ENCODE peak calls at places on chromosome 12, in five cellular contexts. K is stimulated activated effector memory CD8-positive, alpha-beta T cell treated with anti-CD3 and anti-CD28 coated beads, Interleukin-12 subunit alpha, Interleukin-12 subunit beta, amount 100 ng/mL, for 72 hours; P is astrocyte; L is pancreas; U is SK-MEL-5. H is an unnamed sample.

GRCh38 chr12:112121780-112122565 is 3.4 kb upstream of the TRAFD1 start:
- DNase-seq in P (peak; percentile 86), L (peak; percentile 89), U (no peak), K (no peak), H (peak; percentile 90)

GRCh38 chr12:132494294-132495164 is 4.6 kb downstream of the FBRSL1 start:
- DNase-seq in L (peak; percentile 78), U (no peak), P (no peak), K (no peak), H (no peak)

GRCh38 chr12:19234171-19234704 is 104.7 kb downstream of the PLEKHA5 start:
- DNase-seq in K (no peak), L (no peak), P (peak; percentile 27), U (peak; percentile 73), H (peak; percentile 53)

GRCh38 chr12:133192847-133193246 is 11.6 kb downstream of the ZNF268 start:
- DNase-seq in P (no peak), U (no peak), K (no peak), L (no peak), H (no peak)

GRCh38 chr12:16003460-16003859 is 92.3 kb downstream of the DERA start:
- DNase-seq in P (no peak), L (no peak), U (no peak), K (no peak), H (no peak)

GRCh38 chr12:31206038-31206670 is 119.8 kb downstream of the SINHCAF start:
- DNase-seq in P (peak; percentile 74), L (peak; percentile 54), U (peak; percentile 97), K (no peak), H (peak; percentile 78)

GRCh38 chr12:119153477-119154434 is 25.0 kb upstream of the HSPB8 start:
- DNase-seq in L (peak; percentile 52), K (no peak), P (no peak), U (no peak), H (peak; percentile 7)

GRCh38 chr12:26833692-26834168 is 736 bp upstream of the ITPR2 start:
- DNase-seq in P (no peak), K (no peak), U (no peak), L (peak; percentile 76), H (peak; percentile 19)

GRCh38 chr12:92538970-92539749 is 163.6 kb upstream of the PLEKHG7 start:
- DNase-seq in P (peak; percentile 87), K (no peak), U (peak; percentile 55), L (peak; percentile 64), H (peak; percentile 69)

GRCh38 chr12:21516281-21516680 is 9.8 kb upstream of the SPX start:
- DNase-seq in K (no peak), L (no peak), U (peak; percentile 79), P (no peak), H (no peak)

GRCh38 chr12:70467908-70468733 is 102.0 kb downstream of the KCNMB4 start:
- DNase-seq in K (no peak), L (no peak), U (no peak), P (no peak), H (no peak)

GRCh38 chr12:49548822-49549648 is 10.2 kb downstream of the KCNH3 start:
- DNase-seq in L (no peak), U (no peak), P (no peak), K (no peak), H (peak; percentile 28)

GRCh38 chr12:120584343-120585149 is 3.3 kb upstream of the POP5 start:
- DNase-seq in L (peak; percentile 39), P (no peak), U (no peak), K (peak; percentile 39), H (no peak)

GRCh38 chr12:91098942-91099341 is 12.4 kb downstream of the LUM start:
- DNase-seq in L (no peak), K (no peak), P (peak; percentile 95), U (peak; percentile 69), H (peak; percentile 95)

GRCh38 chr12:109711596-109712461 is 1.8 kb upstream of the FAM222A start:
- DNase-seq in P (no peak), K (no peak), L (no peak), U (no peak), H (no peak)

GRCh38 chr12:130014485-130014807 is 110.6 kb upstream of the TMEM132D start:
- DNase-seq in L (no peak), P (no peak), U (peak; percentile 11), K (no peak), H (no peak)

GRCh38 chr12:124517260-124518050 is 50.0 kb downstream of the NCOR2 start:
- DNase-seq in K (no peak), P (no peak), U (peak; percentile 33), L (peak; percentile 81), H (peak; percentile 58)

GRCh38 chr12:54172102-54172630 is 16.6 kb downstream of the SMUG1 start:
- DNase-seq in U (no peak), K (no peak), L (no peak), P (no peak), H (no peak)

GRCh38 chr12:103399986-103400385 is 95.8 kb downstream of the C12orf42 start:
- DNase-seq in P (no peak), K (no peak), L (no peak), U (no peak), H (no peak)

GRCh38 chr12:52434760-52435530 is 774 bp upstream of the KRT75 start:
- DNase-seq in L (no peak), K (no peak), P (peak; percentile 68), U (no peak), H (no peak)

GRCh38 chr12:114221976-114222630 is 183.8 kb downstream of the TBX5 start:
- DNase-seq in P (no peak), L (no peak), U (no peak), K (no peak), H (no peak)

GRCh38 chr12:104615048-104615561 is 158.4 kb downstream of the CHST11 start:
- DNase-seq in P (no peak), U (no peak), K (no peak), L (peak; percentile 15), H (peak; percentile 28)

GRCh38 chr12:111431772-111432171 is 26.0 kb downstream of the SH2B3 start:
- DNase-seq in L (no peak), U (no peak), P (no peak), K (no peak), H (no peak)

GRCh38 chr12:28390716-28391452 is 200.6 kb downstream of the CCDC91 start:
- DNase-seq in U (no peak), L (no peak), K (no peak), P (peak; percentile 44), H (peak; percentile 46)

GRCh38 chr12:22738945-22739344 is 114.0 kb downstream of the ETNK1 start:
- DNase-seq in K (no peak), L (no peak), P (peak; percentile 65), U (no peak), H (peak; percentile 70)

GRCh38 chr12:113220593-113221180 is 577 bp upstream of the TPCN1 start:
- DNase-seq in K (no peak), L (no peak), P (no peak), U (peak; percentile 41), H (no peak)

H was measured in fibroblast of lung.